ENCODE peak calls at places on chromosomes 5 and 9, in five cellular contexts. One of them, this sample, is unnamed.

GRCh38 chr5:131640043-131640856 is 5.2 kb upstream of the RAPGEF6 start:
- DNase-seq in brain microvascular endothelial cell: peak; percentile 25
- DNase-seq in Caco-2: no peak
- DNase-seq in NCI-H1105: no peak
- DNase-seq in NCI-H2171 treated with DMSO at 0.1 percent for 48 hours: no peak
- DNase-seq in this sample: no peak

GRCh38 chr5:103232393-103232999 is 26.1 kb upstream of the MACIR start:
- DNase-seq in brain microvascular endothelial cell: peak; percentile 58
- DNase-seq in Caco-2: no peak
- DNase-seq in NCI-H1105: peak; percentile 5
- DNase-seq in NCI-H2171 treated with DMSO at 0.1 percent for 48 hours: peak; percentile 1
- DNase-seq in this sample: no peak

GRCh38 chr9:109181284-109181683 is 14.2 kb upstream of the FRRS1L start:
- DNase-seq in brain microvascular endothelial cell: no peak
- DNase-seq in Caco-2: no peak
- DNase-seq in NCI-H1105: no peak
- DNase-seq in NCI-H2171 treated with DMSO at 0.1 percent for 48 hours: no peak
- DNase-seq in this sample: no peak

GRCh38 chr5:14707811-14708210 is 43.3 kb downstream of the OTULIN start:
- DNase-seq in brain microvascular endothelial cell: no peak
- DNase-seq in Caco-2: no peak
- DNase-seq in NCI-H1105: no peak
- DNase-seq in NCI-H2171 treated with DMSO at 0.1 percent for 48 hours: no peak
- DNase-seq in this sample: no peak

GRCh38 chr5:56845277-56845676 is 29.9 kb downstream of the MAP3K1 start:
- DNase-seq in brain microvascular endothelial cell: no peak
- DNase-seq in Caco-2: no peak
- DNase-seq in NCI-H1105: no peak
- DNase-seq in NCI-H2171 treated with DMSO at 0.1 percent for 48 hours: no peak
- DNase-seq in this sample: no peak

GRCh38 chr9:131227112-131228058 is 48.9 kb downstream of the FAM78A start:
- DNase-seq in brain microvascular endothelial cell: peak; percentile 17
- DNase-seq in Caco-2: no peak
- DNase-seq in NCI-H1105: peak; percentile 17
- DNase-seq in NCI-H2171 treated with DMSO at 0.1 percent for 48 hours: peak; percentile 87
- DNase-seq in this sample: peak; percentile 3

GRCh38 chr5:166618555-166618954 is 1672.9 kb upstream of the WWC1 start:
- DNase-seq in brain microvascular endothelial cell: no peak
- DNase-seq in Caco-2: no peak
- DNase-seq in NCI-H1105: no peak
- DNase-seq in NCI-H2171 treated with DMSO at 0.1 percent for 48 hours: no peak
- DNase-seq in this sample: no peak

GRCh38 chr9:128383007-128383753 is 12.0 kb downstream of the URM1 start:
- DNase-seq in brain microvascular endothelial cell: no peak
- DNase-seq in Caco-2: no peak
- DNase-seq in NCI-H1105: no peak
- DNase-seq in NCI-H2171 treated with DMSO at 0.1 percent for 48 hours: peak; percentile 65
- DNase-seq in this sample: no peak

GRCh38 chr9:129944501-129945116 is 98.4 kb downstream of the FNBP1 start:
- DNase-seq in brain microvascular endothelial cell: no peak
- DNase-seq in Caco-2: no peak
- DNase-seq in NCI-H1105: no peak
- DNase-seq in NCI-H2171 treated with DMSO at 0.1 percent for 48 hours: peak; percentile 23
- DNase-seq in this sample: no peak

GRCh38 chr5:74382864-74383618 is 257.5 kb downstream of the ENC1 start:
- DNase-seq in brain microvascular endothelial cell: peak; percentile 72
- DNase-seq in Caco-2: no peak
- DNase-seq in NCI-H1105: no peak
- DNase-seq in NCI-H2171 treated with DMSO at 0.1 percent for 48 hours: no peak
- DNase-seq in this sample: no peak

GRCh38 chr5:101677961-101678360 is 618.1 kb downstream of the SLCO4C1 start:
- DNase-seq in brain microvascular endothelial cell: no peak
- DNase-seq in Caco-2: peak; percentile 45
- DNase-seq in NCI-H1105: no peak
- DNase-seq in NCI-H2171 treated with DMSO at 0.1 percent for 48 hours: no peak
- DNase-seq in this sample: no peak

GRCh38 chr5:760363-761205 is 23.9 kb downstream of the ZDHHC11B start:
- DNase-seq in brain microvascular endothelial cell: no peak
- DNase-seq in Caco-2: peak; percentile 37
- DNase-seq in NCI-H1105: no peak
- DNase-seq in NCI-H2171 treated with DMSO at 0.1 percent for 48 hours: no peak
- DNase-seq in this sample: no peak

GRCh38 chr5:137141779-137142178 is 357.3 kb downstream of the SPOCK1 start:
- DNase-seq in brain microvascular endothelial cell: no peak
- DNase-seq in Caco-2: no peak
- DNase-seq in NCI-H1105: no peak
- DNase-seq in NCI-H2171 treated with DMSO at 0.1 percent for 48 hours: peak; percentile 76
- DNase-seq in this sample: peak; percentile 14

GRCh38 chr5:67361932-67362729 is 165.5 kb upstream of the CD180 start:
- DNase-seq in brain microvascular endothelial cell: peak; percentile 56
- DNase-seq in Caco-2: no peak
- DNase-seq in NCI-H1105: no peak
- DNase-seq in NCI-H2171 treated with DMSO at 0.1 percent for 48 hours: no peak
- DNase-seq in this sample: no peak

GRCh38 chr9:84794981-84795637 is 125.6 kb downstream of the NTRK2 start:
- DNase-seq in brain microvascular endothelial cell: no peak
- DNase-seq in Caco-2: no peak
- DNase-seq in NCI-H1105: no peak
- DNase-seq in NCI-H2171 treated with DMSO at 0.1 percent for 48 hours: no peak
- DNase-seq in this sample: no peak

GRCh38 chr9:5549671-5550650 is 39.6 kb downstream of the PDCD1LG2 start:
- DNase-seq in brain microvascular endothelial cell: peak; percentile 44
- DNase-seq in Caco-2: no peak
- DNase-seq in NCI-H1105: no peak
- DNase-seq in NCI-H2171 treated with DMSO at 0.1 percent for 48 hours: peak; percentile 16
- DNase-seq in this sample: no peak

GRCh38 chr5:43193171-43193951 is 1.3 kb downstream of the NIM1K start:
- DNase-seq in brain microvascular endothelial cell: peak; percentile 92
- DNase-seq in Caco-2: no peak
- DNase-seq in NCI-H1105: peak; percentile 38
- DNase-seq in NCI-H2171 treated with DMSO at 0.1 percent for 48 hours: no peak
- DNase-seq in this sample: no peak

GRCh38 chr9:33346564-33346963 is 55.8 kb downstream of the AQP7 start:
- DNase-seq in brain microvascular endothelial cell: no peak
- DNase-seq in Caco-2: no peak
- DNase-seq in NCI-H1105: no peak
- DNase-seq in NCI-H2171 treated with DMSO at 0.1 percent for 48 hours: no peak
- DNase-seq in this sample: no peak

GRCh38 chr9:109176386-109176785 is 9.3 kb upstream of the FRRS1L start:
- DNase-seq in brain microvascular endothelial cell: no peak
- DNase-seq in Caco-2: peak; percentile 51
- DNase-seq in NCI-H1105: no peak
- DNase-seq in NCI-H2171 treated with DMSO at 0.1 percent for 48 hours: no peak
- DNase-seq in this sample: no peak

GRCh38 chr5:1643651-1644392 is 120.1 kb upstream of the LPCAT1 start:
- DNase-seq in brain microvascular endothelial cell: no peak
- DNase-seq in Caco-2: no peak
- DNase-seq in NCI-H1105: no peak
- DNase-seq in NCI-H2171 treated with DMSO at 0.1 percent for 48 hours: peak; percentile 36
- DNase-seq in this sample: no peak

GRCh38 chr5:60597570-60597969 is 102.4 kb downstream of the DEPDC1B start:
- DNase-seq in brain microvascular endothelial cell: no peak
- DNase-seq in Caco-2: no peak
- DNase-seq in NCI-H1105: no peak
- DNase-seq in NCI-H2171 treated with DMSO at 0.1 percent for 48 hours: no peak
- DNase-seq in this sample: no peak

GRCh38 chr5:31993182-31993961 is 180.7 kb downstream of the GOLPH3 start:
- DNase-seq in brain microvascular endothelial cell: peak; percentile 47
- DNase-seq in Caco-2: no peak
- DNase-seq in NCI-H1105: no peak
- DNase-seq in NCI-H2171 treated with DMSO at 0.1 percent for 48 hours: no peak
- DNase-seq in this sample: no peak

GRCh38 chr9:124502711-124503702 is 4.2 kb downstream of the NR5A1 start:
- DNase-seq in brain microvascular endothelial cell: no peak
- DNase-seq in Caco-2: no peak
- DNase-seq in NCI-H1105: no peak
- DNase-seq in NCI-H2171 treated with DMSO at 0.1 percent for 48 hours: no peak
- DNase-seq in this sample: no peak

GRCh38 chr9:134689320-134690181 is 47.9 kb downstream of the COL5A1 start:
- DNase-seq in brain microvascular endothelial cell: peak; percentile 42
- DNase-seq in Caco-2: peak; percentile 67
- DNase-seq in NCI-H1105: no peak
- DNase-seq in NCI-H2171 treated with DMSO at 0.1 percent for 48 hours: no peak
- DNase-seq in this sample: no peak

GRCh38 chr9:102740578-102740977 is 254.6 kb upstream of the CYLC2 start:
- DNase-seq in brain microvascular endothelial cell: no peak
- DNase-seq in Caco-2: no peak
- DNase-seq in NCI-H1105: no peak
- DNase-seq in NCI-H2171 treated with DMSO at 0.1 percent for 48 hours: no peak
- DNase-seq in this sample: no peak

GRCh38 chr5:75374394-75374814 is 37.4 kb downstream of the HMGCR start:
- DNase-seq in brain microvascular endothelial cell: no peak
- DNase-seq in Caco-2: no peak
- DNase-seq in NCI-H1105: no peak
- DNase-seq in NCI-H2171 treated with DMSO at 0.1 percent for 48 hours: no peak
- DNase-seq in this sample: no peak

GRCh38 chr5:26419987-26420386 is 618.4 kb downstream of the CDH9 start:
- DNase-seq in brain microvascular endothelial cell: no peak
- DNase-seq in Caco-2: no peak
- DNase-seq in NCI-H1105: no peak
- DNase-seq in NCI-H2171 treated with DMSO at 0.1 percent for 48 hours: no peak
- DNase-seq in this sample: no peak

GRCh38 chr5:83721878-83722779 is 1.5 kb upstream of the HAPLN1 start:
- DNase-seq in brain microvascular endothelial cell: peak; percentile 79
- DNase-seq in Caco-2: peak; percentile 85
- DNase-seq in NCI-H1105: no peak
- DNase-seq in NCI-H2171 treated with DMSO at 0.1 percent for 48 hours: peak; percentile 16
- DNase-seq in this sample: peak; percentile 61

GRCh38 chr5:106691701-106692100 is 979.0 kb downstream of the EFNA5 start:
- DNase-seq in brain microvascular endothelial cell: peak; percentile 3
- DNase-seq in Caco-2: no peak
- DNase-seq in NCI-H1105: no peak
- DNase-seq in NCI-H2171 treated with DMSO at 0.1 percent for 48 hours: no peak
- DNase-seq in this sample: no peak

GRCh38 chr5:178187014-178187413 is at the start of gene GMCL2:
- DNase-seq in brain microvascular endothelial cell: no peak
- DNase-seq in Caco-2: no peak
- DNase-seq in NCI-H1105: no peak
- DNase-seq in NCI-H2171 treated with DMSO at 0.1 percent for 48 hours: no peak
- DNase-seq in this sample: no peak

GRCh38 chr9:119868694-119869093 is 499.5 kb upstream of the BRINP1 start:
- DNase-seq in brain microvascular endothelial cell: no peak
- DNase-seq in Caco-2: no peak
- DNase-seq in NCI-H1105: peak; percentile 76
- DNase-seq in NCI-H2171 treated with DMSO at 0.1 percent for 48 hours: peak; percentile 40
- DNase-seq in this sample: no peak

GRCh38 chr5:159336586-159337290 is 6.5 kb upstream of the IL12B start:
- DNase-seq in brain microvascular endothelial cell: no peak
- DNase-seq in Caco-2: no peak
- DNase-seq in NCI-H1105: no peak
- DNase-seq in NCI-H2171 treated with DMSO at 0.1 percent for 48 hours: no peak
- DNase-seq in this sample: no peak

GRCh38 chr9:138010861-138011260 is 133.3 kb downstream of the CACNA1B start:
- DNase-seq in brain microvascular endothelial cell: no peak
- DNase-seq in Caco-2: no peak
- DNase-seq in NCI-H1105: no peak
- DNase-seq in NCI-H2171 treated with DMSO at 0.1 percent for 48 hours: peak; percentile 47
- DNase-seq in this sample: no peak

GRCh38 chr9:13209498-13209897 is 70.0 kb downstream of the MPDZ start:
- DNase-seq in brain microvascular endothelial cell: no peak
- DNase-seq in Caco-2: no peak
- DNase-seq in NCI-H1105: no peak
- DNase-seq in NCI-H2171 treated with DMSO at 0.1 percent for 48 hours: no peak
- DNase-seq in this sample: no peak

This sample was measured in NCI-H1436.